ENCODE peak calls at places on chromosomes 5 and 9, in six cellular contexts. O is colonic mucosa; P is GM23248; F is T-helper 2 cell; X is stimulated activated CD4-positive, alpha-beta T cell treated with anti-CD3 and anti-CD28 coated beads, Interleukin-1b, Interleukin-23, amount 100 ng/mL, for 1 hour; Q is epithelial cell of esophagus. R is an unnamed sample.

GRCh38 chr5:168254013-168254693 is 37.3 kb upstream of the WWC1 start:
- DNase-seq in O (no peak), P (no peak), F (no peak), X (no peak), Q (no peak), R (no peak)

GRCh38 chr9:128244443-128245226 is 31.2 kb downstream of the GOLGA2 start:
- DNase-seq in O (peak), P (peak), F (no peak), X (no peak), Q (no peak), R (no peak)

GRCh38 chr9:133107245-133107722 is 13.8 kb downstream of the RALGDS start:
- DNase-seq in O (no peak), P (no peak), F (no peak), X (no peak), Q (no peak), R (no peak)

GRCh38 chr5:21834863-21835262 is 1018.3 kb downstream of the CDH12 start:
- DNase-seq in O (no peak), P (no peak), F (no peak), X (no peak), Q (no peak), R (no peak)

GRCh38 chr5:55039843-55040242 is 15.8 kb downstream of the GZMK start:
- DNase-seq in O (no peak), P (peak), F (no peak), X (no peak), Q (peak), R (no peak)

GRCh38 chr9:113599647-113600476 is 136.3 kb downstream of the RGS3 start:
- DNase-seq in O (no peak), P (peak), F (no peak), X (no peak), Q (peak), R (no peak)

GRCh38 chr5:35003018-35003957 is 44.5 kb downstream of the AGXT2 start:
- DNase-seq in O (peak), P (peak), F (peak), X (peak), Q (peak), R (peak)

GRCh38 chr5:113846941-113847340 is 333.4 kb downstream of the YTHDC2 start:
- DNase-seq in O (no peak), P (no peak), F (no peak), X (no peak), Q (peak), R (no peak)

GRCh38 chr5:139150359-139150999 is 47.7 kb downstream of the SIL1 start:
- DNase-seq in O (no peak), P (no peak), F (no peak), X (no peak), Q (peak), R (no peak)

GRCh38 chr9:31848505-31849285 is 535.7 kb upstream of the ACO1 start:
- DNase-seq in O (no peak), P (no peak), F (no peak), X (no peak), Q (no peak), R (no peak)

GRCh38 chr5:160619381-160619780 is 197.7 kb downstream of the PTTG1 start:
- DNase-seq in O (no peak), P (no peak), F (no peak), X (no peak), Q (no peak), R (no peak)

GRCh38 chr5:76426391-76426802 is 23.3 kb downstream of the IQGAP2 start:
- DNase-seq in O (no peak), P (no peak), F (no peak), X (no peak), Q (no peak), R (no peak)

GRCh38 chr5:86461169-86461956 is 156.4 kb upstream of the COX7C start:
- DNase-seq in O (no peak), P (no peak), F (no peak), X (no peak), Q (peak), R (no peak)

R was measured in effector memory CD4-positive, alpha-beta T cell.